ENCODE peak calls at places on chromosomes 13 and 19, in ten cellular contexts. Q is left lung; T is activated CD4-positive, alpha-beta T cell treated with anti-CD3 and anti-CD28 coated beads for 1 hour; I is stromal cell of bone marrow; A is H9; Y is caudate nucleus; V is IMR-90; Z is stimulated activated CD8-positive, alpha-beta memory T cell treated with anti-CD3 and anti-CD28 coated beads, Interleukin-15, amount 100 ng/mL, for 24 hours; J is posterior cingulate gyrus; X is neural crest cell. D is an unnamed sample.

GRCh38 chr13:111372651-111373425 is 52.4 kb downstream of the TEX29 start:
- DNase-seq in Q (no peak), T (no peak), I (no peak), A (no peak), Y (no peak), V (no peak), Z (no peak), J (no peak), X (no peak), D (no peak)

GRCh38 chr19:34241513-34242337 is 12.6 kb upstream of the GARRE1 start:
- DNase-seq in Q (peak; percentile 68), T (no peak), I (no peak), A (peak; percentile 92), Y (no peak), V (no peak), Z (no peak), J (no peak), X (peak; percentile 20), D (peak; percentile 84)

GRCh38 chr19:55156202-55157063 is 1.1 kb downstream of the TNNI3 start:
- DNase-seq in Q (no peak), T (no peak), I (no peak), A (peak; percentile 99), Y (no peak), V (peak; percentile 44), Z (no peak), J (no peak), X (peak; percentile 76), D (peak; percentile 98)

GRCh38 chr13:110989331-110989730 is 74.5 kb upstream of the ANKRD10 start:
- DNase-seq in Q (no peak), T (no peak), I (no peak), A (no peak), Y (no peak), V (peak; percentile 33), Z (no peak), J (no peak), X (no peak), D (no peak)

GRCh38 chr19:35509018-35509652 is 4.3 kb downstream of the DMKN start:
- DNase-seq in Q (peak; percentile 75), T (no peak), I (no peak), A (peak; percentile 79), Y (peak; percentile 9), V (no peak), Z (no peak), J (peak; percentile 85), X (no peak), D (no peak)

GRCh38 chr19:42140125-42140754 is 8.0 kb upstream of the POU2F2 start:
- DNase-seq in Q (peak; percentile 76), T (no peak), I (peak; percentile 43), A (peak; percentile 90), Y (no peak), V (peak; percentile 72), Z (no peak), J (no peak), X (peak; percentile 79), D (no peak)

GRCh38 chr13:109586509-109587346 is 199.7 kb downstream of the IRS2 start:
- DNase-seq in Q (no peak), T (no peak), I (no peak), A (no peak), Y (no peak), V (no peak), Z (no peak), J (no peak), X (no peak), D (no peak)

GRCh38 chr19:41928221-41928683 is at the start of gene ERFL:
- DNase-seq in Q (no peak), T (no peak), I (no peak), A (no peak), Y (no peak), V (no peak), Z (no peak), J (no peak), X (no peak), D (no peak)

GRCh38 chr13:42894765-42895181 is 97.3 kb downstream of the EPSTI1 start:
- DNase-seq in Q (no peak), T (no peak), I (peak; percentile 45), A (no peak), Y (no peak), V (peak; percentile 36), Z (no peak), J (no peak), X (no peak), D (no peak)

GRCh38 chr19:46202872-46203860 is 26.4 kb upstream of the IGFL1 start:
- DNase-seq in Q (no peak), T (no peak), I (no peak), A (no peak), Y (no peak), V (no peak), Z (no peak), J (no peak), X (no peak), D (no peak)

GRCh38 chr13:101942535-101943157 is 459.2 kb downstream of the FGF14 start:
- DNase-seq in Q (no peak), T (no peak), I (no peak), A (no peak), Y (no peak), V (no peak), Z (no peak), J (peak; percentile 27), X (no peak), D (peak; percentile 86)

GRCh38 chr13:75181906-75182305 is 300.1 kb downstream of the TBC1D4 start:
- DNase-seq in Q (no peak), T (no peak), I (peak; percentile 14), A (no peak), Y (no peak), V (peak; percentile 76), Z (no peak), J (no peak), X (no peak), D (no peak)

GRCh38 chr19:40305403-40305802 is 20.3 kb upstream of the AKT2 start:
- DNase-seq in Q (peak; percentile 79), T (peak; percentile 54), I (peak; percentile 82), A (peak; percentile 79), Y (peak; percentile 21), V (peak; percentile 90), Z (peak; percentile 26), J (peak; percentile 95), X (peak; percentile 88), D (peak; percentile 91)

GRCh38 chr13:44045179-44045562 is 165.5 kb downstream of the LACC1 start:
- DNase-seq in Q (no peak), T (no peak), I (no peak), A (no peak), Y (no peak), V (no peak), Z (no peak), J (peak; percentile 80), X (no peak), D (no peak)

GRCh38 chr13:36512771-36513170 is 80.5 kb downstream of the CCNA1 start:
- DNase-seq in Q (no peak), T (no peak), I (no peak), A (no peak), Y (no peak), V (no peak), Z (no peak), J (no peak), X (no peak), D (no peak)

GRCh38 chr13:112980441-112980840 is 11.4 kb downstream of the MCF2L start:
- DNase-seq in Q (no peak), T (no peak), I (no peak), A (no peak), Y (no peak), V (no peak), Z (no peak), J (peak; percentile 74), X (no peak), D (no peak)

GRCh38 chr13:21670006-21670882 is 629 bp upstream of the FGF9 start:
- DNase-seq in Q (peak; percentile 68), T (peak; percentile 50), I (no peak), A (peak; percentile 72), Y (peak; percentile 55), V (peak; percentile 48), Z (peak; percentile 30), J (peak; percentile 92), X (peak; percentile 67), D (peak; percentile 38)

GRCh38 chr19:976476-976875 is 7.7 kb upstream of the WDR18 start:
- DNase-seq in Q (no peak), T (no peak), I (no peak), A (no peak), Y (no peak), V (no peak), Z (no peak), J (no peak), X (no peak), D (peak; percentile 78)

GRCh38 chr19:46076951-46077814 is 36.4 kb upstream of the IGFL4 start:
- DNase-seq in Q (no peak), T (no peak), I (peak; percentile 62), A (peak; percentile 89), Y (peak; percentile 74), V (peak; percentile 79), Z (no peak), J (peak; percentile 95), X (peak; percentile 82), D (peak; percentile 94)

GRCh38 chr19:42274065-42274682 is 5.1 kb downstream of the CIC start:
- DNase-seq in Q (peak; percentile 29), T (no peak), I (no peak), A (no peak), Y (no peak), V (no peak), Z (no peak), J (no peak), X (no peak), D (no peak)

D was measured in NCI-H82.